ENCODE peak calls at places on chromosome 19, in four cellular contexts. Q, W, U and N are unnamed samples.

GRCh38 chr19:41308450-41309224 is 1.3 kb upstream of the CCDC97 start:
- DNase-seq in Q (peak; percentile 89), W (peak; percentile 74), U (peak; percentile 84), N (peak; percentile 80)

GRCh38 chr19:11971045-11971444 is 6.2 kb downstream of the ZNF763 start:
- DNase-seq in Q (no peak), W (no peak), U (no peak), N (no peak)

GRCh38 chr19:18097217-18097992 is at the start of gene MAST3:
- DNase-seq in Q (peak; percentile 79), W (peak; percentile 54), U (peak; percentile 69), N (peak; percentile 85)

GRCh38 chr19:41701401-41702075 is 6.9 kb upstream of the CEACAM5 start:
- DNase-seq in Q (peak; percentile 30), W (peak; percentile 18), U (peak; percentile 4), N (peak; percentile 3)

GRCh38 chr19:39310558-39311311 is 9.9 kb downstream of the LRFN1 start:
- DNase-seq in Q (no peak), W (no peak), U (no peak), N (no peak)

GRCh38 chr19:42284066-42284501 is 15.0 kb downstream of the CIC start:
- DNase-seq in Q (peak; percentile 84), W (peak; percentile 64), U (peak; percentile 72), N (peak; percentile 84)

GRCh38 chr19:48802623-48803022 is 8.2 kb downstream of the BCAT2 start:
- DNase-seq in Q (no peak), W (no peak), U (no peak), N (no peak)

GRCh38 chr19:5870986-5871394 is 650 bp upstream of the FUT5 start:
- DNase-seq in Q (no peak), W (no peak), U (no peak), N (no peak)

GRCh38 chr19:54949412-54949811 is 2.1 kb upstream of the NLRP7 start:
- DNase-seq in Q (no peak), W (no peak), U (no peak), N (no peak)

GRCh38 chr19:5547881-5548280 is 19.9 kb downstream of the TINCR start:
- DNase-seq in Q (peak; percentile 51), W (peak; percentile 23), U (no peak), N (peak; percentile 28)

GRCh38 chr19:15014579-15014978 is 34.7 kb upstream of the CASP14 start:
- DNase-seq in Q (no peak), W (no peak), U (no peak), N (no peak)

GRCh38 chr19:47726467-47726866 is 13.2 kb downstream of the EHD2 start:
- DNase-seq in Q (peak; percentile 83), W (no peak), U (no peak), N (no peak)

GRCh38 chr19:31890230-31890629 is 455.2 kb upstream of the ZNF507 start:
- DNase-seq in Q (no peak), W (no peak), U (no peak), N (no peak)

GRCh38 chr19:5691930-5692784 is 2.1 kb downstream of the RPL36 start:
- DNase-seq in Q (peak; percentile 42), W (no peak), U (no peak), N (no peak)

GRCh38 chr19:34120846-34121639 is 51.3 kb upstream of the LSM14A start:
- DNase-seq in Q (peak; percentile 58), W (no peak), U (no peak), N (no peak)

GRCh38 chr19:31138077-31138476 is 211.2 kb downstream of the TSHZ3 start:
- DNase-seq in Q (no peak), W (no peak), U (no peak), N (no peak)

GRCh38 chr19:5313307-5313706 is 27.3 kb downstream of the PTPRS start:
- DNase-seq in Q (no peak), W (peak; percentile 46), U (peak; percentile 46), N (no peak)

GRCh38 chr19:50486823-50487515 is 10.3 kb upstream of the GARIN5A start:
- DNase-seq in Q (peak; percentile 31), W (peak; percentile 72), U (no peak), N (no peak)

GRCh38 chr19:2087621-2088100 is 8.5 kb downstream of the MOB3A start:
- DNase-seq in Q (no peak), W (no peak), U (no peak), N (no peak)

GRCh38 chr19:36460046-36460445 is 29.3 kb downstream of the ZNF566 start:
- DNase-seq in Q (peak; percentile 35), W (no peak), U (no peak), N (no peak)

GRCh38 chr19:4007021-4007835 is at the start of gene PIAS4:
- DNase-seq in Q (peak; percentile 96), W (peak; percentile 91), U (peak; percentile 94), N (peak; percentile 97)